ENCODE peak calls at places on chromosomes 6 and 20, in nine cellular contexts. One of them, this sample, is unnamed.

GRCh38 chr20:51001697-51002265 is 21.1 kb downstream of the KCNG1 start:
- DNase-seq in activated CD4-positive, alpha-beta T cell treated with anti-CD3 and anti-CD28 coated beads, Interleukin-2, amount 50 U/mL, for 24 hours: no peak
- DNase-seq in GM20000: no peak
- DNase-seq in NCI-H748 treated with DMSO at 0.1 percent for 48 hours: no peak
- DNase-seq in activated naive CD8-positive, alpha-beta T cell treated with anti-CD3 and anti-CD28 coated beads for 36 hours: no peak
- DNase-seq in neural progenitor cell: no peak
- DNase-seq in fibroblast of the conjunctiva: no peak
- DNase-seq in psoas muscle: no peak
- DNase-seq in mucosa of gallbladder: no peak
- DNase-seq in this sample: no peak

GRCh38 chr6:149636116-149636515 is 12.4 kb downstream of the KATNA1 start:
- DNase-seq in activated CD4-positive, alpha-beta T cell treated with anti-CD3 and anti-CD28 coated beads, Interleukin-2, amount 50 U/mL, for 24 hours: no peak
- DNase-seq in GM20000: no peak
- DNase-seq in NCI-H748 treated with DMSO at 0.1 percent for 48 hours: no peak
- DNase-seq in activated naive CD8-positive, alpha-beta T cell treated with anti-CD3 and anti-CD28 coated beads for 36 hours: no peak
- DNase-seq in neural progenitor cell: no peak
- DNase-seq in fibroblast of the conjunctiva: peak
- DNase-seq in psoas muscle: no peak
- DNase-seq in mucosa of gallbladder: no peak
- DNase-seq in this sample: no peak

GRCh38 chr20:57272883-57273282 is 6.4 kb upstream of the BMP7 start:
- DNase-seq in activated CD4-positive, alpha-beta T cell treated with anti-CD3 and anti-CD28 coated beads, Interleukin-2, amount 50 U/mL, for 24 hours: no peak
- DNase-seq in GM20000: no peak
- DNase-seq in NCI-H748 treated with DMSO at 0.1 percent for 48 hours: no peak
- DNase-seq in activated naive CD8-positive, alpha-beta T cell treated with anti-CD3 and anti-CD28 coated beads for 36 hours: no peak
- DNase-seq in neural progenitor cell: peak
- DNase-seq in fibroblast of the conjunctiva: no peak
- DNase-seq in psoas muscle: no peak
- DNase-seq in mucosa of gallbladder: no peak
- DNase-seq in this sample: no peak

GRCh38 chr6:43806041-43806757 is 36.2 kb downstream of the VEGFA start:
- DNase-seq in activated CD4-positive, alpha-beta T cell treated with anti-CD3 and anti-CD28 coated beads, Interleukin-2, amount 50 U/mL, for 24 hours: no peak
- DNase-seq in GM20000: no peak
- DNase-seq in NCI-H748 treated with DMSO at 0.1 percent for 48 hours: no peak
- DNase-seq in activated naive CD8-positive, alpha-beta T cell treated with anti-CD3 and anti-CD28 coated beads for 36 hours: no peak
- DNase-seq in neural progenitor cell: no peak
- DNase-seq in fibroblast of the conjunctiva: no peak
- DNase-seq in psoas muscle: no peak
- DNase-seq in mucosa of gallbladder: peak
- DNase-seq in this sample: no peak

GRCh38 chr6:17962436-17963031 is 24.9 kb downstream of the KIF13A start:
- DNase-seq in activated CD4-positive, alpha-beta T cell treated with anti-CD3 and anti-CD28 coated beads, Interleukin-2, amount 50 U/mL, for 24 hours: no peak
- DNase-seq in GM20000: no peak
- DNase-seq in NCI-H748 treated with DMSO at 0.1 percent for 48 hours: no peak
- DNase-seq in activated naive CD8-positive, alpha-beta T cell treated with anti-CD3 and anti-CD28 coated beads for 36 hours: no peak
- DNase-seq in neural progenitor cell: no peak
- DNase-seq in fibroblast of the conjunctiva: peak
- DNase-seq in psoas muscle: peak
- DNase-seq in mucosa of gallbladder: peak
- DNase-seq in this sample: no peak

GRCh38 chr6:85712346-85712745 is 69.7 kb upstream of the SYNCRIP start:
- DNase-seq in activated CD4-positive, alpha-beta T cell treated with anti-CD3 and anti-CD28 coated beads, Interleukin-2, amount 50 U/mL, for 24 hours: no peak
- DNase-seq in GM20000: no peak
- DNase-seq in NCI-H748 treated with DMSO at 0.1 percent for 48 hours: no peak
- DNase-seq in activated naive CD8-positive, alpha-beta T cell treated with anti-CD3 and anti-CD28 coated beads for 36 hours: no peak
- DNase-seq in neural progenitor cell: no peak
- DNase-seq in fibroblast of the conjunctiva: no peak
- DNase-seq in psoas muscle: no peak
- DNase-seq in mucosa of gallbladder: no peak
- DNase-seq in this sample: no peak

GRCh38 chr6:108837236-108837971 is 10.8 kb upstream of the ARMC2 start:
- DNase-seq in activated CD4-positive, alpha-beta T cell treated with anti-CD3 and anti-CD28 coated beads, Interleukin-2, amount 50 U/mL, for 24 hours: no peak
- DNase-seq in GM20000: no peak
- DNase-seq in NCI-H748 treated with DMSO at 0.1 percent for 48 hours: no peak
- DNase-seq in activated naive CD8-positive, alpha-beta T cell treated with anti-CD3 and anti-CD28 coated beads for 36 hours: no peak
- DNase-seq in neural progenitor cell: no peak
- DNase-seq in fibroblast of the conjunctiva: no peak
- DNase-seq in psoas muscle: no peak
- DNase-seq in mucosa of gallbladder: no peak
- DNase-seq in this sample: no peak

GRCh38 chr6:28142446-28142845 is 763 bp downstream of the ZKSCAN8 start:
- DNase-seq in activated CD4-positive, alpha-beta T cell treated with anti-CD3 and anti-CD28 coated beads, Interleukin-2, amount 50 U/mL, for 24 hours: no peak
- DNase-seq in GM20000: no peak
- DNase-seq in NCI-H748 treated with DMSO at 0.1 percent for 48 hours: no peak
- DNase-seq in activated naive CD8-positive, alpha-beta T cell treated with anti-CD3 and anti-CD28 coated beads for 36 hours: no peak
- DNase-seq in neural progenitor cell: no peak
- DNase-seq in fibroblast of the conjunctiva: no peak
- DNase-seq in psoas muscle: no peak
- DNase-seq in mucosa of gallbladder: no peak
- DNase-seq in this sample: no peak

GRCh38 chr6:33588894-33589293 is 8.8 kb upstream of the BAK1 start:
- DNase-seq in activated CD4-positive, alpha-beta T cell treated with anti-CD3 and anti-CD28 coated beads, Interleukin-2, amount 50 U/mL, for 24 hours: no peak
- DNase-seq in GM20000: no peak
- DNase-seq in NCI-H748 treated with DMSO at 0.1 percent for 48 hours: no peak
- DNase-seq in activated naive CD8-positive, alpha-beta T cell treated with anti-CD3 and anti-CD28 coated beads for 36 hours: no peak
- DNase-seq in neural progenitor cell: no peak
- DNase-seq in fibroblast of the conjunctiva: no peak
- DNase-seq in psoas muscle: no peak
- DNase-seq in mucosa of gallbladder: no peak
- DNase-seq in this sample: no peak

GRCh38 chr20:19115581-19115980 is 96.9 kb upstream of the SLC24A3 start:
- DNase-seq in activated CD4-positive, alpha-beta T cell treated with anti-CD3 and anti-CD28 coated beads, Interleukin-2, amount 50 U/mL, for 24 hours: no peak
- DNase-seq in GM20000: no peak
- DNase-seq in NCI-H748 treated with DMSO at 0.1 percent for 48 hours: no peak
- DNase-seq in activated naive CD8-positive, alpha-beta T cell treated with anti-CD3 and anti-CD28 coated beads for 36 hours: no peak
- DNase-seq in neural progenitor cell: no peak
- DNase-seq in fibroblast of the conjunctiva: no peak
- DNase-seq in psoas muscle: no peak
- DNase-seq in mucosa of gallbladder: no peak
- DNase-seq in this sample: no peak

GRCh38 chr20:45727044-45727443 is 4.9 kb downstream of the SPINT4 start:
- DNase-seq in activated CD4-positive, alpha-beta T cell treated with anti-CD3 and anti-CD28 coated beads, Interleukin-2, amount 50 U/mL, for 24 hours: no peak
- DNase-seq in GM20000: no peak
- DNase-seq in NCI-H748 treated with DMSO at 0.1 percent for 48 hours: no peak
- DNase-seq in activated naive CD8-positive, alpha-beta T cell treated with anti-CD3 and anti-CD28 coated beads for 36 hours: no peak
- DNase-seq in neural progenitor cell: no peak
- DNase-seq in fibroblast of the conjunctiva: no peak
- DNase-seq in psoas muscle: no peak
- DNase-seq in mucosa of gallbladder: no peak
- DNase-seq in this sample: no peak

GRCh38 chr6:77368660-77369313 is 94.5 kb downstream of the HTR1B start:
- DNase-seq in activated CD4-positive, alpha-beta T cell treated with anti-CD3 and anti-CD28 coated beads, Interleukin-2, amount 50 U/mL, for 24 hours: no peak
- DNase-seq in GM20000: no peak
- DNase-seq in NCI-H748 treated with DMSO at 0.1 percent for 48 hours: no peak
- DNase-seq in activated naive CD8-positive, alpha-beta T cell treated with anti-CD3 and anti-CD28 coated beads for 36 hours: no peak
- DNase-seq in neural progenitor cell: peak
- DNase-seq in fibroblast of the conjunctiva: peak
- DNase-seq in psoas muscle: peak
- DNase-seq in mucosa of gallbladder: no peak
- DNase-seq in this sample: no peak

GRCh38 chr6:93581371-93581770 is 162.0 kb upstream of the EPHA7 start:
- DNase-seq in activated CD4-positive, alpha-beta T cell treated with anti-CD3 and anti-CD28 coated beads, Interleukin-2, amount 50 U/mL, for 24 hours: no peak
- DNase-seq in GM20000: no peak
- DNase-seq in NCI-H748 treated with DMSO at 0.1 percent for 48 hours: no peak
- DNase-seq in activated naive CD8-positive, alpha-beta T cell treated with anti-CD3 and anti-CD28 coated beads for 36 hours: no peak
- DNase-seq in neural progenitor cell: no peak
- DNase-seq in fibroblast of the conjunctiva: no peak
- DNase-seq in psoas muscle: no peak
- DNase-seq in mucosa of gallbladder: no peak
- DNase-seq in this sample: no peak

GRCh38 chr6:170281331-170282292 is 9.3 kb downstream of the DLL1 start:
- DNase-seq in activated CD4-positive, alpha-beta T cell treated with anti-CD3 and anti-CD28 coated beads, Interleukin-2, amount 50 U/mL, for 24 hours: no peak
- DNase-seq in GM20000: no peak
- DNase-seq in NCI-H748 treated with DMSO at 0.1 percent for 48 hours: no peak
- DNase-seq in activated naive CD8-positive, alpha-beta T cell treated with anti-CD3 and anti-CD28 coated beads for 36 hours: no peak
- DNase-seq in neural progenitor cell: no peak
- DNase-seq in fibroblast of the conjunctiva: no peak
- DNase-seq in psoas muscle: peak
- DNase-seq in mucosa of gallbladder: no peak
- DNase-seq in this sample: no peak

GRCh38 chr6:110621061-110621460 is 144.6 kb upstream of the SLC22A16 start:
- DNase-seq in activated CD4-positive, alpha-beta T cell treated with anti-CD3 and anti-CD28 coated beads, Interleukin-2, amount 50 U/mL, for 24 hours: no peak
- DNase-seq in GM20000: no peak
- DNase-seq in NCI-H748 treated with DMSO at 0.1 percent for 48 hours: no peak
- DNase-seq in activated naive CD8-positive, alpha-beta T cell treated with anti-CD3 and anti-CD28 coated beads for 36 hours: no peak
- DNase-seq in neural progenitor cell: no peak
- DNase-seq in fibroblast of the conjunctiva: no peak
- DNase-seq in psoas muscle: no peak
- DNase-seq in mucosa of gallbladder: no peak
- DNase-seq in this sample: no peak

GRCh38 chr20:10861619-10862018 is 187.8 kb upstream of the JAG1 start:
- DNase-seq in activated CD4-positive, alpha-beta T cell treated with anti-CD3 and anti-CD28 coated beads, Interleukin-2, amount 50 U/mL, for 24 hours: no peak
- DNase-seq in GM20000: no peak
- DNase-seq in NCI-H748 treated with DMSO at 0.1 percent for 48 hours: no peak
- DNase-seq in activated naive CD8-positive, alpha-beta T cell treated with anti-CD3 and anti-CD28 coated beads for 36 hours: no peak
- DNase-seq in neural progenitor cell: no peak
- DNase-seq in fibroblast of the conjunctiva: no peak
- DNase-seq in psoas muscle: no peak
- DNase-seq in mucosa of gallbladder: peak
- DNase-seq in this sample: no peak

GRCh38 chr6:155524249-155524651 is 68.6 kb upstream of the NOX3 start:
- DNase-seq in activated CD4-positive, alpha-beta T cell treated with anti-CD3 and anti-CD28 coated beads, Interleukin-2, amount 50 U/mL, for 24 hours: no peak
- DNase-seq in GM20000: no peak
- DNase-seq in NCI-H748 treated with DMSO at 0.1 percent for 48 hours: no peak
- DNase-seq in activated naive CD8-positive, alpha-beta T cell treated with anti-CD3 and anti-CD28 coated beads for 36 hours: no peak
- DNase-seq in neural progenitor cell: no peak
- DNase-seq in fibroblast of the conjunctiva: no peak
- DNase-seq in psoas muscle: no peak
- DNase-seq in mucosa of gallbladder: no peak
- DNase-seq in this sample: no peak

GRCh38 chr6:125791151-125791819 is 525 bp downstream of the NCOA7 start:
- DNase-seq in activated CD4-positive, alpha-beta T cell treated with anti-CD3 and anti-CD28 coated beads, Interleukin-2, amount 50 U/mL, for 24 hours: no peak
- DNase-seq in GM20000: peak
- DNase-seq in NCI-H748 treated with DMSO at 0.1 percent for 48 hours: peak
- DNase-seq in activated naive CD8-positive, alpha-beta T cell treated with anti-CD3 and anti-CD28 coated beads for 36 hours: peak
- DNase-seq in neural progenitor cell: peak
- DNase-seq in fibroblast of the conjunctiva: no peak
- DNase-seq in psoas muscle: no peak
- DNase-seq in mucosa of gallbladder: peak
- DNase-seq in this sample: no peak

GRCh38 chr20:11352041-11352440 is 565.7 kb upstream of the BTBD3 start:
- DNase-seq in activated CD4-positive, alpha-beta T cell treated with anti-CD3 and anti-CD28 coated beads, Interleukin-2, amount 50 U/mL, for 24 hours: no peak
- DNase-seq in GM20000: no peak
- DNase-seq in NCI-H748 treated with DMSO at 0.1 percent for 48 hours: peak
- DNase-seq in activated naive CD8-positive, alpha-beta T cell treated with anti-CD3 and anti-CD28 coated beads for 36 hours: no peak
- DNase-seq in neural progenitor cell: peak
- DNase-seq in fibroblast of the conjunctiva: no peak
- DNase-seq in psoas muscle: no peak
- DNase-seq in mucosa of gallbladder: no peak
- DNase-seq in this sample: no peak

GRCh38 chr6:74447013-74447412 is 751.0 kb downstream of the CD109 start:
- DNase-seq in activated CD4-positive, alpha-beta T cell treated with anti-CD3 and anti-CD28 coated beads, Interleukin-2, amount 50 U/mL, for 24 hours: no peak
- DNase-seq in GM20000: peak
- DNase-seq in NCI-H748 treated with DMSO at 0.1 percent for 48 hours: no peak
- DNase-seq in activated naive CD8-positive, alpha-beta T cell treated with anti-CD3 and anti-CD28 coated beads for 36 hours: no peak
- DNase-seq in neural progenitor cell: no peak
- DNase-seq in fibroblast of the conjunctiva: no peak
- DNase-seq in psoas muscle: no peak
- DNase-seq in mucosa of gallbladder: no peak
- DNase-seq in this sample: no peak

GRCh38 chr6:145752638-145753037 is 17.3 kb upstream of the EPM2A start:
- DNase-seq in activated CD4-positive, alpha-beta T cell treated with anti-CD3 and anti-CD28 coated beads, Interleukin-2, amount 50 U/mL, for 24 hours: no peak
- DNase-seq in GM20000: no peak
- DNase-seq in NCI-H748 treated with DMSO at 0.1 percent for 48 hours: no peak
- DNase-seq in activated naive CD8-positive, alpha-beta T cell treated with anti-CD3 and anti-CD28 coated beads for 36 hours: no peak
- DNase-seq in neural progenitor cell: no peak
- DNase-seq in fibroblast of the conjunctiva: no peak
- DNase-seq in psoas muscle: no peak
- DNase-seq in mucosa of gallbladder: no peak
- DNase-seq in this sample: no peak

GRCh38 chr20:31740208-31740607 is 1.1 kb downstream of the TPX2 start:
- DNase-seq in activated CD4-positive, alpha-beta T cell treated with anti-CD3 and anti-CD28 coated beads, Interleukin-2, amount 50 U/mL, for 24 hours: no peak
- DNase-seq in GM20000: no peak
- DNase-seq in NCI-H748 treated with DMSO at 0.1 percent for 48 hours: no peak
- DNase-seq in activated naive CD8-positive, alpha-beta T cell treated with anti-CD3 and anti-CD28 coated beads for 36 hours: no peak
- DNase-seq in neural progenitor cell: peak
- DNase-seq in fibroblast of the conjunctiva: no peak
- DNase-seq in psoas muscle: no peak
- DNase-seq in mucosa of gallbladder: no peak
- DNase-seq in this sample: no peak

GRCh38 chr6:155185544-155185943 is 78.3 kb upstream of the CLDN20 start:
- DNase-seq in activated CD4-positive, alpha-beta T cell treated with anti-CD3 and anti-CD28 coated beads, Interleukin-2, amount 50 U/mL, for 24 hours: no peak
- DNase-seq in GM20000: no peak
- DNase-seq in NCI-H748 treated with DMSO at 0.1 percent for 48 hours: no peak
- DNase-seq in activated naive CD8-positive, alpha-beta T cell treated with anti-CD3 and anti-CD28 coated beads for 36 hours: no peak
- DNase-seq in neural progenitor cell: peak
- DNase-seq in fibroblast of the conjunctiva: peak
- DNase-seq in psoas muscle: no peak
- DNase-seq in mucosa of gallbladder: no peak
- DNase-seq in this sample: no peak

GRCh38 chr20:22093122-22093521 is 387.7 kb downstream of the PAX1 start:
- DNase-seq in activated CD4-positive, alpha-beta T cell treated with anti-CD3 and anti-CD28 coated beads, Interleukin-2, amount 50 U/mL, for 24 hours: no peak
- DNase-seq in GM20000: no peak
- DNase-seq in NCI-H748 treated with DMSO at 0.1 percent for 48 hours: no peak
- DNase-seq in activated naive CD8-positive, alpha-beta T cell treated with anti-CD3 and anti-CD28 coated beads for 36 hours: no peak
- DNase-seq in neural progenitor cell: no peak
- DNase-seq in fibroblast of the conjunctiva: no peak
- DNase-seq in psoas muscle: no peak
- DNase-seq in mucosa of gallbladder: no peak
- DNase-seq in this sample: no peak

GRCh38 chr6:111666812-111667211 is 61.1 kb upstream of the TRAF3IP2 start:
- DNase-seq in activated CD4-positive, alpha-beta T cell treated with anti-CD3 and anti-CD28 coated beads, Interleukin-2, amount 50 U/mL, for 24 hours: no peak
- DNase-seq in GM20000: no peak
- DNase-seq in NCI-H748 treated with DMSO at 0.1 percent for 48 hours: no peak
- DNase-seq in activated naive CD8-positive, alpha-beta T cell treated with anti-CD3 and anti-CD28 coated beads for 36 hours: no peak
- DNase-seq in neural progenitor cell: no peak
- DNase-seq in fibroblast of the conjunctiva: no peak
- DNase-seq in psoas muscle: no peak
- DNase-seq in mucosa of gallbladder: no peak
- DNase-seq in this sample: no peak

GRCh38 chr6:69285054-69285453 is 511.8 kb downstream of the LMBRD1 start:
- DNase-seq in activated CD4-positive, alpha-beta T cell treated with anti-CD3 and anti-CD28 coated beads, Interleukin-2, amount 50 U/mL, for 24 hours: no peak
- DNase-seq in GM20000: peak
- DNase-seq in NCI-H748 treated with DMSO at 0.1 percent for 48 hours: no peak
- DNase-seq in activated naive CD8-positive, alpha-beta T cell treated with anti-CD3 and anti-CD28 coated beads for 36 hours: no peak
- DNase-seq in neural progenitor cell: no peak
- DNase-seq in fibroblast of the conjunctiva: no peak
- DNase-seq in psoas muscle: no peak
- DNase-seq in mucosa of gallbladder: no peak
- DNase-seq in this sample: no peak

GRCh38 chr6:79868098-79868722 is 79.1 kb downstream of the ELOVL4 start:
- DNase-seq in activated CD4-positive, alpha-beta T cell treated with anti-CD3 and anti-CD28 coated beads, Interleukin-2, amount 50 U/mL, for 24 hours: no peak
- DNase-seq in GM20000: peak
- DNase-seq in NCI-H748 treated with DMSO at 0.1 percent for 48 hours: peak
- DNase-seq in activated naive CD8-positive, alpha-beta T cell treated with anti-CD3 and anti-CD28 coated beads for 36 hours: peak
- DNase-seq in neural progenitor cell: peak
- DNase-seq in fibroblast of the conjunctiva: peak
- DNase-seq in psoas muscle: no peak
- DNase-seq in mucosa of gallbladder: peak
- DNase-seq in this sample: peak

GRCh38 chr20:8438748-8439147 is 306.7 kb downstream of the PLCB1 start:
- DNase-seq in activated CD4-positive, alpha-beta T cell treated with anti-CD3 and anti-CD28 coated beads, Interleukin-2, amount 50 U/mL, for 24 hours: no peak
- DNase-seq in GM20000: no peak
- DNase-seq in NCI-H748 treated with DMSO at 0.1 percent for 48 hours: peak
- DNase-seq in activated naive CD8-positive, alpha-beta T cell treated with anti-CD3 and anti-CD28 coated beads for 36 hours: no peak
- DNase-seq in neural progenitor cell: no peak
- DNase-seq in fibroblast of the conjunctiva: no peak
- DNase-seq in psoas muscle: no peak
- DNase-seq in mucosa of gallbladder: no peak
- DNase-seq in this sample: no peak

GRCh38 chr20:51469578-51470520 is 72.7 kb downstream of the NFATC2 start:
- DNase-seq in activated CD4-positive, alpha-beta T cell treated with anti-CD3 and anti-CD28 coated beads, Interleukin-2, amount 50 U/mL, for 24 hours: no peak
- DNase-seq in GM20000: no peak
- DNase-seq in NCI-H748 treated with DMSO at 0.1 percent for 48 hours: no peak
- DNase-seq in activated naive CD8-positive, alpha-beta T cell treated with anti-CD3 and anti-CD28 coated beads for 36 hours: no peak
- DNase-seq in neural progenitor cell: no peak
- DNase-seq in fibroblast of the conjunctiva: no peak
- DNase-seq in psoas muscle: no peak
- DNase-seq in mucosa of gallbladder: no peak
- DNase-seq in this sample: no peak

GRCh38 chr6:135212020-135212806 is 31.1 kb downstream of the MYB start:
- DNase-seq in activated CD4-positive, alpha-beta T cell treated with anti-CD3 and anti-CD28 coated beads, Interleukin-2, amount 50 U/mL, for 24 hours: no peak
- DNase-seq in GM20000: no peak
- DNase-seq in NCI-H748 treated with DMSO at 0.1 percent for 48 hours: no peak
- DNase-seq in activated naive CD8-positive, alpha-beta T cell treated with anti-CD3 and anti-CD28 coated beads for 36 hours: no peak
- DNase-seq in neural progenitor cell: no peak
- DNase-seq in fibroblast of the conjunctiva: no peak
- DNase-seq in psoas muscle: no peak
- DNase-seq in mucosa of gallbladder: no peak
- DNase-seq in this sample: no peak

GRCh38 chr20:19047040-19047950 is 165.1 kb upstream of the SLC24A3 start:
- DNase-seq in activated CD4-positive, alpha-beta T cell treated with anti-CD3 and anti-CD28 coated beads, Interleukin-2, amount 50 U/mL, for 24 hours: no peak
- DNase-seq in GM20000: no peak
- DNase-seq in NCI-H748 treated with DMSO at 0.1 percent for 48 hours: no peak
- DNase-seq in activated naive CD8-positive, alpha-beta T cell treated with anti-CD3 and anti-CD28 coated beads for 36 hours: no peak
- DNase-seq in neural progenitor cell: no peak
- DNase-seq in fibroblast of the conjunctiva: no peak
- DNase-seq in psoas muscle: peak
- DNase-seq in mucosa of gallbladder: peak
- DNase-seq in this sample: no peak